ENCODE peak calls at places on chromosomes 11 and 22, in five cellular contexts. F, A, U, Q and G are unnamed samples.

GRCh38 chr11:848380-848931 is 5.8 kb downstream of the TSPAN4 start:
- DNase-seq in F (no peak), A (no peak), U (peak; percentile 73), Q (peak; percentile 74), G (no peak)

GRCh38 chr11:118979434-118979833 is 7.9 kb downstream of the FOXR1 start:
- DNase-seq in F (no peak), A (no peak), U (no peak), Q (peak; percentile 80), G (no peak)

GRCh38 chr11:45301537-45302246 is 15.6 kb upstream of the SYT13 start:
- DNase-seq in F (no peak), A (no peak), U (no peak), Q (no peak), G (no peak)

GRCh38 chr11:64629796-64630562 is 39.0 kb downstream of the SLC22A12 start:
- DNase-seq in F (no peak), A (no peak), U (no peak), Q (peak; percentile 79), G (no peak)

GRCh38 chr22:28855355-28856094 is 27.8 kb upstream of the ZNRF3 start:
- DNase-seq in F (peak; percentile 58), A (peak; percentile 57), U (no peak), Q (peak; percentile 74), G (no peak)

GRCh38 chr11:120883404-120884135 is 140.3 kb upstream of the TBCEL start:
- DNase-seq in F (peak; percentile 2), A (no peak), U (peak; percentile 40), Q (peak; percentile 25), G (no peak)

GRCh38 chr11:87290304-87290922 is 252.7 kb downstream of the TMEM135 start:
- DNase-seq in F (peak; percentile 24), A (peak; percentile 37), U (no peak), Q (peak; percentile 76), G (no peak)

GRCh38 chr11:75851203-75851602 is 36.2 kb downstream of the UVRAG start:
- DNase-seq in F (no peak), A (no peak), U (no peak), Q (no peak), G (no peak)

GRCh38 chr11:83162377-83162776 is 5.4 kb downstream of the PCF11 start:
- DNase-seq in F (no peak), A (no peak), U (no peak), Q (no peak), G (no peak)

GRCh38 chr11:118434123-118434552 is 2.2 kb upstream of the KMT2A start:
- DNase-seq in F (no peak), A (no peak), U (no peak), Q (no peak), G (no peak)

GRCh38 chr22:36753916-36754315 is 22.0 kb downstream of the IFT27 start:
- DNase-seq in F (no peak), A (no peak), U (no peak), Q (no peak), G (peak; percentile 64)

GRCh38 chr11:133354069-133354468 is 178.2 kb downstream of the OPCML start:
- DNase-seq in F (no peak), A (no peak), U (no peak), Q (no peak), G (no peak)

GRCh38 chr11:59271247-59271755 is 58.6 kb upstream of the MPEG1 start:
- DNase-seq in F (no peak), A (no peak), U (no peak), Q (no peak), G (no peak)

GRCh38 chr11:81112718-81113117 is 1620.9 kb downstream of the FAM181B start:
- DNase-seq in F (no peak), A (no peak), U (no peak), Q (no peak), G (no peak)

GRCh38 chr11:15073361-15074205 is at the start of gene CALCB:
- DNase-seq in F (no peak), A (no peak), U (no peak), Q (peak; percentile 75), G (no peak)

DNA sequence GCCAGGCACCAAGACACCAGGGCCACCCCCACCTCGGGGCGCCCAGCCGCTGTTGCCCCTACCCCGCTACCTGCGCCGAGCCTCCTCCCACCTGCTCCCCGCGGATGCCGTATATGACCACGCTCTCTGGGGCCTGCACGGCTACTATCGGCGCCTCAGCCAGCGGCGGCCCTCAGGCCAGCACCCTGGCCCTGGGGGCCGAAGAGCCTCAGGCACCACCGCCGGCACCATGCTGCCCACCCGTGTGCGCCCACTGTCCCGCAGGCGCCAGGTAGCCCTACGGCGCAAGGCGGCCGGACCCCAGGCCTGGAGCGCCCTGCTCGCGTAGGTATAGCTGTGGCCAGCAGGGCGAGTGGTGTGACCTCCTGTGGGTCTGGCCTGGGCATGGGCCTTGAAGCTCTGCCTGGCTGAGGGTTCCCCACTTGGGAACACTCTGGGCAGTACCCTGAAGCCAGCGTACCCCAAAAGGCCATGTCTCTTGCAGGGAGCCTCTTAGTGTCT is 14.8 kb upstream of the MDK start:
- DNase-seq in F (no peak), A (no peak), U (no peak), Q (no peak), G (no peak)
- H3K4me3 ChIP-seq in F (no peak overlapping the region), A (no peak overlapping the region), U (no peak overlapping the region), Q (no peak overlapping the region), G (no peak overlapping the region)

DNA sequence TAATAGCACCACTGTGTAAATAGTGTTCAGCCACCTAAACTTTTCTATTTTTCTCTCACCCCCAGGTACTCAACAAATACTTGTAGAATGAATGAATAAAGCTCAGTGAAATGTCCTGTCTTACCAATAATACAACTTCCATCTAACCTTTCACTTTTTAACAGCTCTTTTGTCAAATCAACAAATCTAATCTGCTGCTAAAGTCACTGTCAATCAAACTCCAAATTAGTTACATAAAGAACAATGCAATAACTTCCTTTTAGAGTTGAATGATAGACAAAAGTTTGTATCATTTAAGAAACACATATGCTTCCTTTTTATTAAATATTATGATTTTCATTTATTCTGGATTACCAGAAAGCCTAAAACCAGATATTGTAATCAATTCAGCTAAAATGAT is 34.7 kb upstream of the C11orf58 start:
- DNase-seq in F (no peak), A (no peak), U (no peak), Q (no peak), G (no peak)
- TF ChIP-seq CTCF in F (no peak), A (no peak), U (no peak), Q (no peak), G (no peak)

GRCh38 chr11:124717421-124717785 is 22.3 kb upstream of the NRGN start:
- DNase-seq in F (no peak), A (no peak), U (no peak), Q (no peak), G (no peak)
- H3K4me3 ChIP-seq in F (no peak overlapping the region), A (no peak overlapping the region), U (no peak overlapping the region), Q (peak overlapping the region; percentile 52), G (peak overlapping the region; percentile 71)

GRCh38 chr11:41309716-41310115 is 149.7 kb downstream of the LRRC4C start:
- DNase-seq in F (no peak), A (no peak), U (no peak), Q (peak; percentile 13), G (no peak)
- TF ChIP-seq CTCF in F (no peak), A (no peak), U (no peak), Q (peak; percentile 49), G (no peak)

GRCh38 chr11:129974672-129975071 is 28.0 kb downstream of the PRDM10 start:
- DNase-seq in F (no peak), A (no peak), U (no peak), Q (no peak), G (no peak)

GRCh38 chr11:129973068-129973467 is 29.6 kb downstream of the PRDM10 start:
- DNase-seq in F (no peak), A (no peak), U (no peak), Q (no peak), G (no peak)

GRCh38 chr11:129974237-129974636 is 28.4 kb downstream of the PRDM10 start:
- DNase-seq in F (no peak), A (no peak), U (no peak), Q (no peak), G (no peak)

GRCh38 chr11:129973809-129974208 is 28.8 kb downstream of the PRDM10 start:
- DNase-seq in F (no peak), A (no peak), U (no peak), Q (peak; percentile 20), G (no peak)

DNA sequence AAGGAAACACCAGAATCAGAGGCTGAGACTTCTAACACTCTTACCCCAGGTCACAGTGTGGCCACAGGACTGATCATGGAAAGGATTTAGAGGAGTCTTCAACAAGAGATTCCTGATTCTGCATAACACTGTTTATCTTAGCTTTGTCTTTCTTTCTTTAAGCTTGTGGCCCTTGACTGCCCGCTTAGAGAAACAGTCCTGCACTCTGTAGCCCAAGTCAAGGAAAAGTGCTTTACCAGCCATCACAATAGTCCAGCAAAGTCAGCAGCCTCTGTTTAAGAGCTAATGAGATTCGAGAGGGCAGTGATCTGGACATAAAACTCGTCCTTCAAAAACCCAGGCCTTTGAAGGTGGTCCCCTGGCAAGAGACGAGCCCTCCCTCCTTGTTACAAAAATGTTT is 30.0 kb downstream of the PRDM10 start:
- DNase-seq in F (no peak), A (no peak), U (no peak), Q (peak; percentile 68), G (no peak)
- H3K4me3 ChIP-seq in F (no peak overlapping the region), A (no peak overlapping the region), U (no peak overlapping the region), Q (no peak overlapping the region), G (no peak overlapping the region)

GRCh38 chr11:2943711-2944118 is 14.5 kb upstream of the PHLDA2 start:
- DNase-seq in F (no peak), A (no peak), U (no peak), Q (no peak), G (no peak)

GRCh38 chr11:2942872-2943710 is 13.9 kb upstream of the PHLDA2 start:
- DNase-seq in F (no peak), A (no peak), U (no peak), Q (no peak), G (no peak)

GRCh38 chr11:2944953-2945756 is 15.9 kb upstream of the PHLDA2 start:
- DNase-seq in F (peak; percentile 83), A (no peak), U (peak; percentile 93), Q (peak; percentile 86), G (peak; percentile 90)

GRCh38 chr11:2945757-2946287 is 16.6 kb upstream of the PHLDA2 start:
- DNase-seq in F (no peak), A (no peak), U (no peak), Q (no peak), G (peak; percentile 74)

DNA sequence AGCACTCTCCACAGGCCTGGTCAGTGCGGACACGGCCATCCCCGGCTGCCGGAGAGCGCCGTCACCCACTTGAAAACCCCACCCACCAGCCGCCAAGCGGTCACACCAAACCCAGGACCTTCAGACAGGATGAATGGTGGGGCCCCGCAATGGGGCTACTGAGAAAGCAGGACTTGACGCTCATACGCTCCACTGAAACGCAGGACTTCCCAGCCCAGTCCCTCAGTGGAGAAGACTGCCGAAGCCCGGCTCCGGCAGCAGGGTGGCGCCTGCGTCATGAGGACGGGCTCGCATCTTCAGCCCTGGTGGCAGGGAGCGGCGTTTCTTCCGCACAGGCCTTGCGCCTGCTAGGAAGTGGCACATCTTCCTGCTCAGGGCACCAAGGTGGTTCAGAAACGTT is 15.3 kb upstream of the PHLDA2 start:
- DNase-seq in F (no peak), A (no peak), U (no peak), Q (no peak), G (no peak)
- TF ChIP-seq CTCF in F (no peak), A (no peak), U (no peak), Q (no peak), G (no peak)

GRCh38 chr11:77200869-77201268 is 72.8 kb downstream of the MYO7A start:
- DNase-seq in F (no peak), A (no peak), U (peak; percentile 7), Q (no peak), G (no peak)
- H3K4me3 ChIP-seq in F (no peak overlapping the region), A (no peak overlapping the region), U (no peak overlapping the region), Q (no peak overlapping the region), G (no peak overlapping the region)